ENCODE peak calls at places on chromosomes 5 and 9, in seven cellular contexts. One of them, this sample, is unnamed.

GRCh38 chr5:169921370-169921769 is 58.9 kb downstream of the INSYN2B start:
- DNase-seq in astrocyte of the spinal cord: no peak
- DNase-seq in NCI-H2029: no peak
- DNase-seq in Kasumi-1: no peak
- DNase-seq in hippocampal formation: no peak
- DNase-seq in C1 segment of cervical spinal cord: no peak
- DNase-seq in NCI-H345: no peak
- DNase-seq in this sample: no peak

GRCh38 chr5:144191998-144192397 is 21.3 kb downstream of the KCTD16 start:
- DNase-seq in hippocampal formation: no peak
- DNase-seq in astrocyte of the spinal cord: peak
- DNase-seq in NCI-H345: peak
- DNase-seq in NCI-H2029: peak
- DNase-seq in C1 segment of cervical spinal cord: no peak
- DNase-seq in Kasumi-1: peak
- DNase-seq in this sample: no peak

GRCh38 chr9:134134949-134135342 is 936 bp upstream of the WDR5 start:
- DNase-seq in NCI-H345: no peak
- DNase-seq in Kasumi-1: peak
- DNase-seq in astrocyte of the spinal cord: peak
- DNase-seq in hippocampal formation: no peak
- DNase-seq in NCI-H2029: no peak
- DNase-seq in C1 segment of cervical spinal cord: no peak
- DNase-seq in this sample: no peak

GRCh38 chr5:107314330-107314729 is 356.4 kb downstream of the EFNA5 start:
- DNase-seq in hippocampal formation: no peak
- DNase-seq in C1 segment of cervical spinal cord: no peak
- DNase-seq in NCI-H345: no peak
- DNase-seq in Kasumi-1: no peak
- DNase-seq in NCI-H2029: no peak
- DNase-seq in astrocyte of the spinal cord: no peak
- DNase-seq in this sample: no peak

GRCh38 chr5:131825404-131826013 is 28.7 kb upstream of the FNIP1 start:
- DNase-seq in NCI-H345: no peak
- DNase-seq in NCI-H2029: no peak
- DNase-seq in C1 segment of cervical spinal cord: no peak
- DNase-seq in hippocampal formation: no peak
- DNase-seq in astrocyte of the spinal cord: no peak
- DNase-seq in Kasumi-1: no peak
- DNase-seq in this sample: no peak

GRCh38 chr9:112784020-112784788 is 33.6 kb downstream of the SNX30 start:
- DNase-seq in Kasumi-1: no peak
- DNase-seq in astrocyte of the spinal cord: peak
- DNase-seq in NCI-H345: no peak
- DNase-seq in C1 segment of cervical spinal cord: no peak
- DNase-seq in NCI-H2029: peak
- DNase-seq in hippocampal formation: no peak
- DNase-seq in this sample: no peak

GRCh38 chr5:129804705-129805104 is 56.8 kb downstream of the MINAR2 start:
- DNase-seq in Kasumi-1: no peak
- DNase-seq in C1 segment of cervical spinal cord: no peak
- DNase-seq in hippocampal formation: no peak
- DNase-seq in NCI-H345: no peak
- DNase-seq in astrocyte of the spinal cord: no peak
- DNase-seq in NCI-H2029: no peak
- DNase-seq in this sample: no peak

GRCh38 chr5:151719228-151719861 is 32.6 kb upstream of the SPARC start:
- DNase-seq in Kasumi-1: peak
- DNase-seq in NCI-H345: no peak
- DNase-seq in astrocyte of the spinal cord: no peak
- DNase-seq in NCI-H2029: peak
- DNase-seq in hippocampal formation: peak
- DNase-seq in C1 segment of cervical spinal cord: no peak
- DNase-seq in this sample: no peak

GRCh38 chr5:55037046-55037771 is 13.2 kb downstream of the GZMK start:
- DNase-seq in C1 segment of cervical spinal cord: no peak
- DNase-seq in astrocyte of the spinal cord: peak
- DNase-seq in Kasumi-1: no peak
- DNase-seq in NCI-H2029: no peak
- DNase-seq in NCI-H345: peak
- DNase-seq in hippocampal formation: no peak
- DNase-seq in this sample: peak

GRCh38 chr9:80787636-80788035 is 901.7 kb downstream of the TLE1 start:
- DNase-seq in C1 segment of cervical spinal cord: no peak
- DNase-seq in hippocampal formation: no peak
- DNase-seq in astrocyte of the spinal cord: no peak
- DNase-seq in NCI-H345: no peak
- DNase-seq in NCI-H2029: peak
- DNase-seq in Kasumi-1: no peak
- DNase-seq in this sample: no peak

GRCh38 chr5:149317281-149318048 is 27.8 kb upstream of the GRPEL2 start:
- DNase-seq in NCI-H2029: peak
- DNase-seq in astrocyte of the spinal cord: peak
- DNase-seq in NCI-H345: peak
- DNase-seq in hippocampal formation: no peak
- DNase-seq in C1 segment of cervical spinal cord: no peak
- DNase-seq in Kasumi-1: peak
- DNase-seq in this sample: peak

GRCh38 chr9:127919253-127919815 is 2.5 kb upstream of the ST6GALNAC4 start:
- DNase-seq in hippocampal formation: no peak
- DNase-seq in NCI-H345: no peak
- DNase-seq in C1 segment of cervical spinal cord: no peak
- DNase-seq in Kasumi-1: peak
- DNase-seq in astrocyte of the spinal cord: peak
- DNase-seq in NCI-H2029: no peak
- DNase-seq in this sample: no peak

This sample was measured in naive thymus-derived CD4-positive, alpha-beta T cell.